ENCODE peak calls at places on chromosomes 3 and 15, in four cellular contexts. N is H1, K is K562, S is GM12892. V is an unnamed sample.

GRCh38 chr3:154850921-154851320 is 229.2 kb upstream of the MME start:
- DNase-seq in S (no peak), N (no peak), K (no peak), V (no peak)

GRCh38 chr3:111236833-111237713 is 165.5 kb downstream of the NECTIN3 start:
- DNase-seq in N (no peak), S (no peak), K (no peak), V (no peak)

GRCh38 chr15:60620707-60621106 is 141.8 kb upstream of the ICE2 start:
- DNase-seq in S (no peak), K (no peak), N (no peak), V (no peak)

GRCh38 chr3:31882895-31883294 is 98.2 kb downstream of the OSBPL10 start:
- DNase-seq in S (no peak), K (no peak), N (no peak), V (no peak)

GRCh38 chr3:75303676-75304075 is 360.5 kb upstream of the FRG2C start:
- DNase-seq in K (no peak), S (no peak), N (no peak), V (no peak)

GRCh38 chr3:2713923-2714322 is 396.3 kb downstream of the IL5RA start:
- DNase-seq in K (no peak), S (no peak), N (no peak), V (no peak)

GRCh38 chr15:65532738-65533051 is 2.4 kb downstream of the HACD3 start:
- DNase-seq in S (no peak), N (no peak), K (no peak), V (no peak)

GRCh38 chr3:188583476-188584161 is 429.7 kb downstream of the LPP start:
- DNase-seq in S (no peak), K (no peak), N (no peak), V (no peak)

GRCh38 chr15:73727330-73728018 is 25.7 kb downstream of the INSYN1 start:
- DNase-seq in S (no peak), K (no peak), N (no peak), V (no peak)

GRCh38 chr3:3447671-3448070 is 268.2 kb upstream of the CRBN start:
- DNase-seq in S (no peak), K (no peak), N (no peak), V (no peak)

GRCh38 chr3:53730565-53730964 is 115.7 kb downstream of the CHDH start:
- DNase-seq in N (no peak), S (no peak), K (no peak), V (no peak)

GRCh38 chr3:16667633-16668032 is 62.4 kb upstream of the DAZL start:
- DNase-seq in S (no peak), K (no peak), N (no peak), V (no peak)

GRCh38 chr3:163476179-163476578 is 1602.1 kb downstream of the SI start:
- DNase-seq in S (no peak), K (no peak), N (no peak), V (no peak)

GRCh38 chr3:163474766-163475165 is 1603.5 kb downstream of the SI start:
- DNase-seq in S (no peak), K (no peak), N (no peak), V (no peak)
- TF ChIP-seq POLR2AphosphoS5 in S (no peak), K (no peak), N (no peak), V (no peak)

GRCh38 chr3:112990672-112991602 is at the start of gene GTPBP8:
- DNase-seq in S (peak; percentile 55), N (peak; percentile 72), K (peak; percentile 66), V (peak; percentile 49)
- TF ChIP-seq POLR2A in S (peak; percentile 93), N (peak; percentile 98), K (peak; percentile 96), V (peak; percentile 87)

DNA sequence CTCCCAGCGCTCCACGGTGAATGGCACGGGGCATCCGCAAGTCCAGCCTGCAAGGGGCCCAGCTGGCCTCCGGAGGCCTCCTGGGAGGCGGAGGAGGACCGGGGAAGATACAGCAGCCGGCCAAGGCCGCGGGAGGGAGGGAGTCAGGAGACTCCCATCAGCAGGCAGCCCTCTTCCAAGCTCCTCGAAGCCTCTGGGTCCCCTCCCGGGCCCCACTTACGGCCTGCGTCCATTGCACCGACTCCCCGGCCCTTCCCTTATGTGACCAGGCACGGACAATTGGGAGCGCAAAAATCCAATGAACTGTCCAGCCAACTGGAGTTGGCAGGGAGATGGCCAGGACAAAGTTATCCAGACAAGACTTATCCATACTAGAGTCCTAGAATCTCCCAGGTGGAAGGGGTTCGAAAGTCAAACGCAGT is 668 bp downstream of the MFGE8 start:
- DNase-seq in K (peak; percentile 46), S (no peak), N (no peak), V (no peak)
- TF ChIP-seq TAF1 in K (no peak), S (no peak), N (no peak), V (no peak)

DNA sequence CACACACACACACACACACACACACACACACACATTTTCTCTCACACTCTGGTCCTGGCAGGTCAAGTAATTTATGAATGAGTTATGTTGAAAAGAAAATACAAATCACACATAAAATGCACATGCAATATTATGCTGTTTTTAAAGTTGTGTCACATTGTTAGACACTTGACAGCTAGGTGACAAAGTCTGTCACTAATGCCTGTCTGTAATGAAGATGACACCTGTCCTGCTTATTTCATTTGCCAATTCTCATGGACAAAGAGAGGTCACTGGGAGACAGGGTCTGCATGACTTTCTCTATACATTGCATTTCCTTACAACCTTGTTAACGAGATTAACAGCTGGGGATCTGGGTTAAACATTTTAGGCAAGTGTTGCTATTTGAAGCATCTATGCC is 71.2 kb downstream of the ARPP21 start:
- DNase-seq in S (no peak), K (no peak), N (no peak), V (no peak)
- TF ChIP-seq POLR2AphosphoS5 in S (no peak), K (no peak), N (no peak), V (no peak)

GRCh38 chr15:70091649-70092461 is 5.9 kb downstream of the TLE3 start:
- DNase-seq in K (no peak), N (no peak), S (no peak), V (no peak)
- TF ChIP-seq POLR2A in K (no peak), N (no peak), S (no peak), V (no peak)

GRCh38 chr3:37882711-37883110 is 21.0 kb downstream of the CTDSPL start:
- DNase-seq in S (no peak), K (no peak), N (no peak), V (no peak)

GRCh38 chr3:37887824-37888223 is 26.1 kb downstream of the CTDSPL start:
- DNase-seq in N (no peak), S (no peak), K (no peak), V (no peak)

GRCh38 chr3:37886395-37886794 is 24.7 kb downstream of the CTDSPL start:
- DNase-seq in S (no peak), N (no peak), K (no peak), V (no peak)

GRCh38 chr3:37887062-37887461 is 25.4 kb downstream of the CTDSPL start:
- DNase-seq in N (no peak), K (no peak), S (no peak), V (no peak)

DNA sequence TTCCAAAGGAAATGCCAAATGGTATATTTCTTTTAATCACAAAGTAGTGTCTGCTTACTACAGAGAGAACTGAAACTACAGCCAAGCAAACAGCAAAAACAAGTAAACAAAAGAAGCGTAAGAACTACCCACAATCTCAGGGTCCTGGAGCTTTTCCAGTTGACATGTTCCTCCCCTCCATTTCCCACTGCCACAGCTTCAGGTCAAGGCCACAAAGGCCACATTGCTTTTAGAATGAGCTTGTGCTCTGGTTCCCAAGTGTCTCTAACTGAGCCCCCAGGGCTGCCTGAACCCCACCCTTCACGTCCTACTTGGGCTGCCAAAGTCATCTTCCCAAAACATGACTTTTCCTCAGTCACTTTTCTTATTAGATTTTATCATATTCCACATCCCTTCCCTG is 24.2 kb downstream of the CTDSPL start:
- DNase-seq in K (no peak), S (no peak), N (no peak), V (no peak)
- TF ChIP-seq TAF1 in K (no peak), S (no peak), N (no peak), V (no peak)